ENCODE peak calls at places on chromosome 13, in six cellular contexts. T, D, I, O, X and G are unnamed samples.
A peak's percentile ranks its signal among the peaks of the same experiment; 100 is the strongest.

GRCh38 chr13:52454459-52454824 is 836 bp upstream of the CKAP2 start:
- DNase-seq in X (peak; percentile 10), D (no peak), T (no peak), I (no peak), O (no peak), G (peak; percentile 37)

GRCh38 chr13:22108283-22108897 is 437.5 kb downstream of the FGF9 start:
- DNase-seq in T (no peak), I (no peak), X (no peak), D (no peak), O (no peak), G (no peak)

GRCh38 chr13:43494206-43494605 is 292.6 kb downstream of the ENOX1 start:
- DNase-seq in T (no peak), I (no peak), O (no peak), D (no peak), X (no peak), G (no peak)

GRCh38 chr13:97274782-97275252 is 52.7 kb downstream of the MBNL2 start:
- DNase-seq in D (no peak), O (no peak), T (no peak), X (no peak), I (no peak), G (no peak)

GRCh38 chr13:41696163-41697003 is 239.0 kb downstream of the RGCC start:
- DNase-seq in T (no peak), I (no peak), D (no peak), O (no peak), X (peak; percentile 6), G (no peak)

GRCh38 chr13:67048084-67048792 is 181.9 kb downstream of the PCDH9 start:
- DNase-seq in I (no peak), D (no peak), O (no peak), X (no peak), T (no peak), G (no peak)

GRCh38 chr13:76865109-76865508 is 21.1 kb downstream of the KCTD12 start:
- DNase-seq in D (no peak), O (no peak), T (no peak), I (no peak), X (no peak), G (no peak)

GRCh38 chr13:77022341-77022740 is 4.6 kb downstream of the FBXL3 start:
- DNase-seq in O (no peak), T (no peak), I (no peak), X (no peak), D (no peak), G (no peak)

GRCh38 chr13:48334534-48335127 is 31.1 kb downstream of the RB1 start:
- DNase-seq in T (no peak), D (no peak), O (no peak), X (peak; percentile 5), I (no peak), G (no peak)

GRCh38 chr13:40399756-40400155 is 266.7 kb downstream of the FOXO1 start:
- DNase-seq in X (no peak), I (no peak), O (no peak), T (no peak), D (no peak), G (no peak)

GRCh38 chr13:78102121-78102677 is 183.6 kb upstream of the EDNRB start:
- DNase-seq in I (no peak), X (no peak), T (peak; percentile 68), O (peak; percentile 48), D (no peak), G (no peak)

GRCh38 chr13:20798027-20798426 is 24.3 kb upstream of the EEF1AKMT1 start:
- DNase-seq in O (no peak), I (no peak), X (no peak), T (no peak), D (no peak), G (no peak)

GRCh38 chr13:73216381-73216831 is 157.6 kb downstream of the KLF5 start:
- DNase-seq in T (no peak), I (no peak), O (no peak), D (no peak), X (no peak), G (no peak)

GRCh38 chr13:97568850-97569249 is 134.9 kb downstream of the RAP2A start:
- DNase-seq in O (no peak), X (no peak), I (no peak), D (no peak), T (no peak), G (no peak)

GRCh38 chr13:73939603-73940002 is 194.6 kb downstream of the KLF12 start:
- DNase-seq in I (no peak), X (no peak), O (no peak), D (no peak), T (no peak), G (no peak)

GRCh38 chr13:45336025-45336800 is 4.8 kb downstream of the TPT1 start:
- DNase-seq in X (no peak), I (no peak), O (no peak), D (no peak), T (no peak), G (no peak)

GRCh38 chr13:20702945-20703784 is at the start of gene IL17D:
- DNase-seq in X (peak; percentile 56), O (no peak), I (no peak), D (no peak), T (peak; percentile 66), G (peak; percentile 61)

GRCh38 chr13:107119989-107120881 is 552.3 kb upstream of the ARGLU1 start:
- DNase-seq in O (no peak), D (no peak), T (no peak), I (no peak), X (no peak), G (no peak)

GRCh38 chr13:44762946-44763345 is 186.8 kb upstream of the TSC22D1 start:
- DNase-seq in T (no peak), X (no peak), O (no peak), D (no peak), I (no peak), G (no peak)

GRCh38 chr13:29589967-29590366 is 5.5 kb downstream of the SLC7A1 start:
- DNase-seq in D (no peak), T (no peak), O (no peak), X (no peak), I (no peak), G (no peak)

GRCh38 chr13:29591310-29591709 is 4.2 kb downstream of the SLC7A1 start:
- DNase-seq in O (no peak), D (no peak), X (no peak), I (no peak), T (no peak), G (no peak)

GRCh38 chr13:29583073-29583785 is 12.3 kb downstream of the SLC7A1 start:
- DNase-seq in X (no peak), O (no peak), I (no peak), D (no peak), T (no peak), G (no peak)

GRCh38 chr13:29589234-29589633 is 6.3 kb downstream of the SLC7A1 start:
- DNase-seq in I (no peak), T (no peak), D (no peak), X (no peak), O (no peak), G (no peak)

DNA sequence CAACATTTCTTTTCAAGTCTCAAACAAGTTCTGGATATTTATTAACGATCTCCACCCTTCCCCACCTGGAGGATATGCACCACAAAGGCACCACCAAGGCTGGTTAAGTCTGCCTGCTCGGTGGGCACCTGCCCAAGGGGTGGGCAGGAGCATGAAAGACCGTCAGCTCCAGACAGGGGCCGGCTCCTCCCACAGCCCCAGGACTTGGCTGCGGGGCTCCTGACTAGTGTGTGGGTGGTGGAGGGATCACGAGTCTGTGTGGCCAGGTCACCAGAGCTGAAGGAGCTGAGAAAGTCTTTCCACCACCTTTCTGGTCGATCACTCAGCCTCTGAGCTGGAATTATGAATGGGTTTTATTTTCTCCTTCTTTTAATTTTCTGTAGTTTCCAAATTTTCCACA is 7.8 kb downstream of the SLC7A1 start:
- DNase-seq in D (no peak), O (no peak), I (no peak), X (no peak), T (no peak), G (no peak)
- H3K4me1 ChIP-seq in D (peaks cover 8% of the 10 kb centered on the region), O (no peaks in the 10 kb centered on the region), I (no peaks in the 10 kb centered on the region), X (no peaks in the 10 kb centered on the region), T (peaks cover 60% of the 10 kb centered on the region), G (no peaks in the 10 kb centered on the region)

GRCh38 chr13:29937379-29937778 is 87.0 kb upstream of the UBL3 start:
- DNase-seq in T (no peak), O (no peak), I (no peak), D (no peak), X (no peak), G (no peak)

GRCh38 chr13:29934531-29935308 is 84.3 kb upstream of the UBL3 start:
- DNase-seq in X (no peak), D (no peak), T (no peak), O (no peak), I (no peak), G (no peak)

GRCh38 chr13:29936961-29937360 is 86.5 kb upstream of the UBL3 start:
- DNase-seq in T (no peak), D (no peak), X (no peak), O (no peak), I (no peak), G (no peak)

GRCh38 chr13:29935309-29935981 is 85.0 kb upstream of the UBL3 start:
- DNase-seq in X (no peak), T (no peak), I (no peak), D (no peak), O (no peak), G (peak; percentile 81)

GRCh38 chr13:29936051-29936813 is 85.8 kb upstream of the UBL3 start:
- DNase-seq in T (no peak), X (no peak), I (no peak), O (no peak), D (no peak), G (no peak)
- H3K4me3 ChIP-seq in T (no peak overlapping the region), X (no peak overlapping the region), I (no peak overlapping the region), O (no peak overlapping the region), D (no peak overlapping the region), G (no peak overlapping the region)

GRCh38 chr13:80740076-80740475 is 399.1 kb upstream of the SPRY2 start:
- DNase-seq in I (no peak), X (no peak), T (no peak), D (no peak), O (no peak), G (no peak)
- TF ChIP-seq CTCF in I (no peak), X (no peak), T (no peak), D (no peak), O (no peak), G (no peak)

DNA sequence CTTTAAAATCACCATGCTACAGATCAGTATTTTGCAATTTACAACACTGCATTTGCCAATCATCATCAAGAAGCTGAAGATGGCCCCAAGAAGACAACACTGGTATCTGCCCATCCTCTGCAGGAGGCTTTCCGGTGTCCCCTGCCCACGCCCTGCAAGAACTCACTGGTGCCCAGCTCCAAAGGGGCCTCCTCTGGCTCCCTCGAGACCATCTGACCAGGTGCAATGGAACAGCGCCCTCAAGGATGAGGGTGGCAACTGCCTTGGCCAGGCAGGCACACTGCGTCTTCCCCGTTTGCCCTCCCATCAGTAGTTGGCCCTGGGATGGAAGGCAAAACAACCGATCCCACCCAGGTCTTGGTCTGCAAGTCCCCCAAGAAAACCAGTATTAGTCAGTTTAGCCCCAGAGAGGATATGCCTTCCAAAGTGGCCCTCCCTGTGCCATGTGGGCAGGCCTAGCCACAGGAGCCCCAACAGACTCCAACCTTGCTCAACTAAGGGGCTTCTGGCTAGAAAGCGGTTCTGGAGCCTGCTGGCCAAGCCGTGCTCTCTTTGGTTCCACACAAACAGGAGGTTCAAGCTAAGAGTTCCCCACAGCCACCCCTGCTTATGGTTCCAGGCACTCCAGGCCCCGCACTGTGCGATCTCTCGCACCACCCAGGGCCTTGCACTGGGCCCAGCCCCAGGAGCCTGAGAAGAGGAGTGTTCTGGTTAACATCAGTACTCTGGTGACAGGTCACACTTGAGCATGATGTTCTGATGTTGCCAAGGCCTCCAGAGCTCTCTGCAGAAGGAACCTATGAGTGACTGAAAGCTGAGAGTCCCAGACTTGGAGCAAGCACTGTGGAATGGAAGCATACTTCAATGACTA is 4.7 kb downstream of the PCID2 start:
- DNase-seq in X (peak; percentile 95), D (no peak), I (no peak), O (no peak), T (no peak), G (no peak)
- H3K4me1 ChIP-seq in X (peaks cover 36% of the 10 kb centered on the region), D (peaks cover 11% of the 10 kb centered on the region), I (peaks cover 14% of the 10 kb centered on the region), O (peaks cover 16% of the 10 kb centered on the region), T (peaks cover 45% of the 10 kb centered on the region), G (peaks cover 11% of the 10 kb centered on the region)